ENCODE peak calls at places on chromosome 21, in four cellular contexts. C, I, U and T are unnamed samples.
A peak's percentile ranks its signal among the peaks of the same experiment; 100 is the strongest.

GRCh38 chr21:35220301-35220700 is 171.2 kb upstream of the RUNX1 start:
- DNase-seq in I (peak; percentile 62), C (peak; percentile 72), U (no peak), T (no peak)

GRCh38 chr21:35111531-35111930 is 62.4 kb upstream of the RUNX1 start:
- DNase-seq in I (no peak), U (no peak), C (no peak), T (no peak)

GRCh38 chr21:42746593-42747266 is 93.3 kb downstream of the PDE9A start:
- DNase-seq in C (no peak), U (peak; percentile 22), I (no peak), T (no peak)

GRCh38 chr21:20996421-20997307 is 1.5 kb upstream of the NCAM2 start:
- DNase-seq in C (peak; percentile 4), I (no peak), U (no peak), T (peak; percentile 31)

GRCh38 chr21:20040768-20041167 is 957.4 kb upstream of the NCAM2 start:
- DNase-seq in I (no peak), C (no peak), U (no peak), T (no peak)

GRCh38 chr21:27023186-27023585 is 56.3 kb upstream of the ADAMTS5 start:
- DNase-seq in I (no peak), U (no peak), C (peak; percentile 79), T (no peak)

GRCh38 chr21:22710725-22711124 is 1712.5 kb downstream of the NCAM2 start:
- DNase-seq in C (no peak), I (no peak), U (no peak), T (no peak)

GRCh38 chr21:34885636-34886553 is 163.2 kb downstream of the RUNX1 start:
- DNase-seq in I (no peak), C (no peak), U (no peak), T (no peak)

GRCh38 chr21:46052703-46053651 is 44.9 kb upstream of the COL6A2 start:
- DNase-seq in U (no peak), I (peak; percentile 94), C (peak; percentile 95), T (no peak)

GRCh38 chr21:29657228-29657989 is 282.4 kb downstream of the GRIK1 start:
- DNase-seq in C (no peak), U (no peak), I (no peak), T (no peak)

GRCh38 chr21:29749957-29750356 is 189.8 kb downstream of the GRIK1 start:
- DNase-seq in U (no peak), I (no peak), C (no peak), T (no peak)

GRCh38 chr21:34690041-34690792 is 21.4 kb downstream of the CLIC6 start:
- DNase-seq in C (no peak), I (no peak), U (no peak), T (no peak)

GRCh38 chr21:42237577-42237976 is 18.6 kb downstream of the ABCG1 start:
- DNase-seq in C (no peak), I (no peak), U (no peak), T (no peak)

GRCh38 chr21:21614966-21615365 is 616.8 kb downstream of the NCAM2 start:
- DNase-seq in I (no peak), U (no peak), C (no peak), T (no peak)

GRCh38 chr21:16305686-16306085 is 575.9 kb downstream of the USP25 start:
- DNase-seq in U (no peak), C (peak; percentile 5), I (no peak), T (no peak)

GRCh38 chr21:40516336-40516735 is 330.6 kb downstream of the DSCAM start:
- DNase-seq in U (no peak), C (no peak), I (no peak), T (no peak)

GRCh38 chr21:25489673-25490072 is 117.6 kb downstream of the MRPL39 start:
- DNase-seq in C (no peak), U (no peak), I (no peak), T (no peak)

GRCh38 chr21:15976807-15977206 is 247.0 kb downstream of the USP25 start:
- DNase-seq in C (no peak), I (peak; percentile 4), U (no peak), T (no peak)

GRCh38 chr21:25903599-25903998 is 168.8 kb downstream of the GABPA start:
- DNase-seq in U (no peak), C (no peak), I (no peak), T (no peak)

GRCh38 chr21:41677671-41678015 is 89.2 kb downstream of the RIPK4 start:
- DNase-seq in U (no peak), I (no peak), C (no peak), T (no peak)

GRCh38 chr21:40901690-40902089 is 54.7 kb upstream of the DSCAM start:
- DNase-seq in C (no peak), I (no peak), U (no peak), T (no peak)

GRCh38 chr21:23130308-23130707 is 2132.1 kb downstream of the NCAM2 start:
- DNase-seq in C (no peak), U (no peak), I (no peak), T (no peak)

GRCh38 chr21:17491716-17492414 is 21.0 kb upstream of the CXADR start:
- DNase-seq in I (peak; percentile 96), C (peak; percentile 98), U (no peak), T (no peak)

GRCh38 chr21:42231761-42232160 is 12.8 kb downstream of the ABCG1 start:
- DNase-seq in U (no peak), C (no peak), I (no peak), T (no peak)

GRCh38 chr21:35527358-35527757 is 478.3 kb upstream of the RUNX1 start:
- DNase-seq in U (no peak), C (no peak), I (no peak), T (no peak)

GRCh38 chr21:16908087-16908486 is 604.8 kb upstream of the CXADR start:
- DNase-seq in C (peak; percentile 62), I (peak; percentile 9), U (no peak), T (no peak)

GRCh38 chr21:42164818-42165217 is 54.1 kb upstream of the ABCG1 start:
- DNase-seq in U (no peak), C (no peak), I (no peak), T (no peak)

GRCh38 chr21:23951251-23951650 is 1656.0 kb downstream of the MRPL39 start:
- DNase-seq in C (no peak), I (no peak), U (no peak), T (no peak)

DNA sequence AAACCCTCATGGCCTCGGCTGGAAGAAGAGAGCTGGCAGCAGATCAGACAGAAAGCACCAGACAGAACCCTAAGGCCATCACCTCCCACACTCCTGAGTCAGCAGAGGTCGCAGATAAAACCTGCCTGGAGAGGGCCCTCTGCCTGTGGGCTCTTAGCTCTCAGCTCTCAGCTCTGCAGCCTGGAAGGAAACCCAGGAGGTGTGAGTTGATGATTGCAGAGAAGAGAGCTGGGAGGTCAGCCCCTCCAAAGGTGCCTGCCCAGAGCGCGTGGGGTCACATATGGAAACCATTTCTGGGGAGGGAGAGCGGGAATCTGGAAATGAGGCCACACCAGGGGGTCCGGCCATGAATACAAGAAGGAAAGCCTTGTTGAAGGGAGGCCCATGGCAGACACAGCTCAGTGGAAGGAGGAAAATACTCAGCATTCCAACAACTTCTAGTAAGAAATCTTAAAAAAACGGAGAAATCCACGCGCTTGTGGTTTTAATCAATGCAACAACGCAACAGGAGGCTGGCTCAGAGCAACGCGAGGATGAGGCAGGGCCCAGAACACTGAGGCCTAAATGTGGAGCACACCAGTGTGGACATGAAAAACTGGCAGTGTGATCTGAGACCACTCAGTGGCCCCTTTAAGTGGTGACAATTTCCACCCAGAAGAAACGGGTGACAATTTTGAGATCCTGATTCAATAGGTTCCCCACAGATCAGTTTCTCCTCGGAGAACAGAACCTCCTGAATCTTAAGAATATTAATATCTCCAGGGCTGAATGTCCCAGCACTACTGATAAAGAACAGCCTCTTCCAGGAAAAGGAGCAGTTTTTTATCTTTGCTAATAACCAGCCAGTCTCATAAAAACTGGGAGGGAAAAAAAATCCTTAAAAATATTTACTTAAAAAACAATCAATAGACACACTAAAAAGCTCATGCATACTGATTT is 45.7 kb downstream of the PSMG1 start:
- DNase-seq in C (peak; percentile 79), I (peak; percentile 25), U (no peak), T (no peak)
- TF ChIP-seq CTCF in C (no peak), I (no peak), U (no peak), T (no peak)

GRCh38 chr21:32140212-32141008 is 138.4 kb downstream of the MIS18A start:
- DNase-seq in C (peak; percentile 93), U (no peak), I (no peak), T (no peak)
- TF ChIP-seq CTCF in C (no peak), U (no peak), I (no peak), T (no peak)

GRCh38 chr21:36966846-36967657 is 583 bp upstream of the HLCS start:
- DNase-seq in C (no peak), I (no peak), U (no peak), T (no peak)

GRCh38 chr21:36965720-36966065 is 776 bp downstream of the HLCS start:
- DNase-seq in C (no peak), I (no peak), U (no peak), T (no peak)

GRCh38 chr21:36964832-36965719 is 1.4 kb downstream of the HLCS start:
- DNase-seq in U (no peak), C (no peak), I (no peak), T (no peak)

GRCh38 chr21:36964398-36964797 is 2.1 kb downstream of the HLCS start:
- DNase-seq in I (no peak), C (no peak), U (no peak), T (no peak)

GRCh38 chr21:36966066-36966845 is at the start of gene HLCS:
- DNase-seq in I (peak; percentile 58), U (peak; percentile 43), C (peak; percentile 68), T (peak; percentile 66)
- TF ChIP-seq CTCF in I (no peak), U (peak; percentile 36), C (no peak), T (no peak)

GRCh38 chr21:33478858-33479678 is 706 bp downstream of the TMEM50B start:
- DNase-seq in U (peak; percentile 6), I (peak; percentile 29), C (peak; percentile 31), T (peak; percentile 39)
- TF ChIP-seq CTCF in U (no peak), I (peak; percentile 12), C (peak; percentile 15), T (no peak)

GRCh38 chr21:28333455-28334108 is 659.1 kb downstream of the LTN1 start:
- DNase-seq in C (peak; percentile 86), I (peak; percentile 45), U (no peak), T (no peak)

GRCh38 chr21:28338906-28339305 is 653.8 kb downstream of the LTN1 start:
- DNase-seq in I (no peak), C (no peak), U (no peak), T (no peak)

GRCh38 chr21:28337319-28337718 is 655.4 kb downstream of the LTN1 start:
- DNase-seq in U (no peak), I (peak; percentile 45), C (peak; percentile 72), T (no peak)

GRCh38 chr21:28334407-28334806 is 658.3 kb downstream of the LTN1 start:
- DNase-seq in U (no peak), I (no peak), C (no peak), T (no peak)

DNA sequence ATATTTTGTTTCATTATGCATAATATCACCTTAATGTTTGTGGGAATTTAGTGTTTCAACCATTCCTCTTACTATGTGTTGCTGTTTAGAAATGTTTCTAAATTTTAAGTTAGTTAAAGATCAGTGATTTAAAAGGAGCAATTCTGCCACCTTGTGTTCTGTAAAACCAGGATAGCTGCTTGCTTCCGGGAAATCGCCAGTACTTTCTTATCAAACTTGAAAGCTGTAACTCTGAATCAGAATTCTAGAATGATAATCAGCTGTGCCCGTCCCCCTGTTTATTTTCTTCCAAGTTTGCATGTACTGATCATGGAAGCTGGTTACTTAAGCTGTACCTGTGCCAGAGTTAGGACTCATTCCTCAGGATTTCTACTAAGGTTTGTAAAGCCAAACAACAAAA is 656.4 kb downstream of the LTN1 start:
- DNase-seq in I (peak; percentile 92), U (no peak), C (peak; percentile 91), T (no peak)
- TF ChIP-seq CTCF in I (peak; percentile 38), U (no peak), C (peak; percentile 60), T (no peak)

GRCh38 chr21:36572091-36572490 is 92.2 kb upstream of the CLDN14 start:
- DNase-seq in I (no peak), U (no peak), C (no peak), T (no peak)
- TF ChIP-seq CTCF in I (no peak), U (no peak), C (no peak), T (no peak)